ENCODE peak calls at places on chromosomes 6 and 20, in four cellular contexts. One of them, this sample, is unnamed. For H3K4me1, the result is how much of the 10 kb centered on the place peaks cover.

GRCh38 chr20:32535953-32536823 is 48.9 kb downstream of the NOL4L start:
- DNase-seq in cardiac muscle cell: peak
- DNase-seq in Peyer's patch: peak
- DNase-seq in psoas muscle: peak
- DNase-seq in this sample: no peak

GRCh38 chr6:16644540-16645250 is 116.6 kb downstream of the ATXN1 start:
- DNase-seq in Peyer's patch: no peak
- DNase-seq in cardiac muscle cell: no peak
- DNase-seq in psoas muscle: no peak
- DNase-seq in this sample: no peak

GRCh38 chr6:79570129-79570801 is 33.0 kb upstream of the LCA5 start:
- DNase-seq in Peyer's patch: no peak
- DNase-seq in cardiac muscle cell: peak
- DNase-seq in psoas muscle: no peak
- DNase-seq in this sample: no peak

GRCh38 chr20:45823949-45824835 is 2.9 kb downstream of the TNNC2 start:
- DNase-seq in Peyer's patch: peak
- DNase-seq in cardiac muscle cell: peak
- DNase-seq in psoas muscle: peak
- DNase-seq in this sample: no peak

GRCh38 chr6:128696651-128697391 is 176.4 kb upstream of the PTPRK start:
- DNase-seq in Peyer's patch: no peak
- DNase-seq in psoas muscle: no peak
- DNase-seq in cardiac muscle cell: peak
- DNase-seq in this sample: no peak

GRCh38 chr6:169960891-169961611 is 209.6 kb downstream of the ERMARD start:
- DNase-seq in cardiac muscle cell: no peak
- DNase-seq in psoas muscle: no peak
- DNase-seq in Peyer's patch: peak
- DNase-seq in this sample: peak

GRCh38 chr6:137878810-137879285 is 11.8 kb downstream of the TNFAIP3 start:
- DNase-seq in Peyer's patch: no peak
- DNase-seq in cardiac muscle cell: no peak
- DNase-seq in psoas muscle: peak
- DNase-seq in this sample: no peak

GRCh38 chr6:46234156-46234556 is 63.4 kb upstream of the ENPP5 start:
- DNase-seq in Peyer's patch: no peak
- DNase-seq in psoas muscle: no peak
- DNase-seq in cardiac muscle cell: no peak
- DNase-seq in this sample: peak

GRCh38 chr6:32967151-32968091 is 973 bp upstream of the BRD2 start:
- DNase-seq in cardiac muscle cell: peak
- DNase-seq in Peyer's patch: no peak
- DNase-seq in psoas muscle: no peak
- DNase-seq in this sample: no peak

GRCh38 chr6:155171747-155172191 is 92.0 kb upstream of the CLDN20 start:
- DNase-seq in cardiac muscle cell: peak
- DNase-seq in Peyer's patch: no peak
- DNase-seq in psoas muscle: no peak
- DNase-seq in this sample: no peak

GRCh38 chr6:163641706-163642105 is 227.2 kb downstream of the QKI start:
- DNase-seq in psoas muscle: no peak
- DNase-seq in cardiac muscle cell: no peak
- DNase-seq in Peyer's patch: no peak
- DNase-seq in this sample: no peak

GRCh38 chr20:47125553-47126373 is 230.7 kb downstream of the ZMYND8 start:
- DNase-seq in Peyer's patch: no peak
- DNase-seq in cardiac muscle cell: peak
- DNase-seq in psoas muscle: no peak
- DNase-seq in this sample: no peak

GRCh38 chr20:53595018-53595378 is 1.4 kb upstream of the ZNF217 start:
- DNase-seq in cardiac muscle cell: no peak
- DNase-seq in Peyer's patch: no peak
- DNase-seq in psoas muscle: no peak
- DNase-seq in this sample: no peak

GRCh38 chr20:50112512-50113419 is at the start of gene UBE2V1:
- DNase-seq in Peyer's patch: peak
- DNase-seq in cardiac muscle cell: peak
- DNase-seq in psoas muscle: peak
- DNase-seq in this sample: peak

GRCh38 chr20:50113420-50114224 is 672 bp upstream of the UBE2V1 start:
- DNase-seq in Peyer's patch: no peak
- DNase-seq in cardiac muscle cell: no peak
- DNase-seq in psoas muscle: no peak
- DNase-seq in this sample: no peak

GRCh38 chr20:50116368-50116999 is 3.5 kb upstream of the UBE2V1 start:
- DNase-seq in psoas muscle: no peak
- DNase-seq in cardiac muscle cell: no peak
- DNase-seq in Peyer's patch: no peak
- DNase-seq in this sample: no peak

GRCh38 chr20:50115591-50116367 is 2.8 kb upstream of the UBE2V1 start:
- DNase-seq in Peyer's patch: peak
- DNase-seq in psoas muscle: peak
- DNase-seq in cardiac muscle cell: peak
- DNase-seq in this sample: peak

GRCh38 chr20:50115041-50115512 is 2.1 kb upstream of the UBE2V1 start:
- DNase-seq in Peyer's patch: no peak
- DNase-seq in cardiac muscle cell: no peak
- DNase-seq in psoas muscle: no peak
- DNase-seq in this sample: no peak
- H3K4me1 ChIP-seq in Peyer's patch: under half
- H3K4me1 ChIP-seq in cardiac muscle cell: under half
- H3K4me1 ChIP-seq in psoas muscle: under half
- H3K4me1 ChIP-seq in this sample: under half

DNA sequence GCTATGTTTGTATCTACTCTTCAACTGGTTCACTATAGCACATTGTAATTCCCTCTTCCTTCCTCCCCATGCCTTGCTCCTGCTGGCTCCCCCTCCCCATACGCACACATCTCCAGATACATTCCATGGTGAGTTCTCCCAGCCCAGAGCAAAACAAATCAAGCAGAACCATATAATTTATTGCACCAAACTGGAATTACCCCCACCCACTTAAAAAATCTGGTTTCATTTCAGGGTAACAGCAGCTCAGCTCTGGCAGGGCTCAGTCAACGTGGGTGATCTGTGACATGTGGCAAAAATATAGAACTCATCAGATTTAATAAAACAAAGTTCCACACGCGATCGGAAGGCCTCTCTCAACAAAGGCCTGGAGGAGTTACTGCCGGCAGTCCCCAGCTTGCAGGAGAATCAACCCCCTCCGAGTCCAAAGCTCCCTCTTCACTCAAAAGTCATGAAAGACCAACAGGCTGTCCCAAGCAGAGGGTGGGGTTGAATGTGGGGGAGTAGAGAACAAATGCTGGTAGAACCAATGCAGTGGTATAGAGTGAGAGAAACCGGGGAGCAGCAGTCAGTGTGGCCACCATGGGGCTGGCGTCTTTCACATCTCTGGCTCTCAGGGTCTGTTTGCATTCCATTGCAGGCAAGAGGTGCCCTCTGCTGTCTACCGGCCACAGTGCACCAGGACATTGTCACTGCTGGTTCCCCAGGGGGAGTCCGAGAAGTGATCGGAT is 323.3 kb upstream of the NT5E start:
- DNase-seq in Peyer's patch: no peak
- DNase-seq in cardiac muscle cell: peak
- DNase-seq in psoas muscle: peak
- DNase-seq in this sample: peak
- H3K4me3 ChIP-seq in Peyer's patch: no peak
- H3K4me3 ChIP-seq in cardiac muscle cell: no peak
- H3K4me3 ChIP-seq in psoas muscle: no peak
- H3K4me3 ChIP-seq in this sample: no peak

GRCh38 chr6:53939830-53940229 is 145.0 kb downstream of the LRRC1 start:
- DNase-seq in cardiac muscle cell: no peak
- DNase-seq in Peyer's patch: no peak
- DNase-seq in psoas muscle: no peak
- DNase-seq in this sample: no peak

GRCh38 chr6:53945765-53946407 is 151.1 kb downstream of the LRRC1 start:
- DNase-seq in cardiac muscle cell: no peak
- DNase-seq in psoas muscle: no peak
- DNase-seq in Peyer's patch: no peak
- DNase-seq in this sample: no peak

GRCh38 chr6:53944538-53944937 is 149.7 kb downstream of the LRRC1 start:
- DNase-seq in Peyer's patch: no peak
- DNase-seq in cardiac muscle cell: peak
- DNase-seq in psoas muscle: no peak
- DNase-seq in this sample: no peak

GRCh38 chr6:53947780-53948179 is 153.0 kb downstream of the LRRC1 start:
- DNase-seq in cardiac muscle cell: no peak
- DNase-seq in Peyer's patch: no peak
- DNase-seq in psoas muscle: no peak
- DNase-seq in this sample: no peak

GRCh38 chr6:53943410-53943809 is 148.6 kb downstream of the LRRC1 start:
- DNase-seq in psoas muscle: no peak
- DNase-seq in Peyer's patch: no peak
- DNase-seq in cardiac muscle cell: peak
- DNase-seq in this sample: no peak
- H3K27ac ChIP-seq in psoas muscle: no peak
- H3K27ac ChIP-seq in Peyer's patch: no peak
- H3K27ac ChIP-seq in cardiac muscle cell: no peak
- H3K27ac ChIP-seq in this sample: peak

GRCh38 chr20:10510216-10510615 is 75.1 kb downstream of the SLX4IP start:
- DNase-seq in psoas muscle: no peak
- DNase-seq in Peyer's patch: no peak
- DNase-seq in cardiac muscle cell: no peak
- DNase-seq in this sample: no peak
- H3K4me1 ChIP-seq in psoas muscle: under half
- H3K4me1 ChIP-seq in Peyer's patch: under half
- H3K4me1 ChIP-seq in cardiac muscle cell: under half
- H3K4me1 ChIP-seq in this sample: under half

DNA sequence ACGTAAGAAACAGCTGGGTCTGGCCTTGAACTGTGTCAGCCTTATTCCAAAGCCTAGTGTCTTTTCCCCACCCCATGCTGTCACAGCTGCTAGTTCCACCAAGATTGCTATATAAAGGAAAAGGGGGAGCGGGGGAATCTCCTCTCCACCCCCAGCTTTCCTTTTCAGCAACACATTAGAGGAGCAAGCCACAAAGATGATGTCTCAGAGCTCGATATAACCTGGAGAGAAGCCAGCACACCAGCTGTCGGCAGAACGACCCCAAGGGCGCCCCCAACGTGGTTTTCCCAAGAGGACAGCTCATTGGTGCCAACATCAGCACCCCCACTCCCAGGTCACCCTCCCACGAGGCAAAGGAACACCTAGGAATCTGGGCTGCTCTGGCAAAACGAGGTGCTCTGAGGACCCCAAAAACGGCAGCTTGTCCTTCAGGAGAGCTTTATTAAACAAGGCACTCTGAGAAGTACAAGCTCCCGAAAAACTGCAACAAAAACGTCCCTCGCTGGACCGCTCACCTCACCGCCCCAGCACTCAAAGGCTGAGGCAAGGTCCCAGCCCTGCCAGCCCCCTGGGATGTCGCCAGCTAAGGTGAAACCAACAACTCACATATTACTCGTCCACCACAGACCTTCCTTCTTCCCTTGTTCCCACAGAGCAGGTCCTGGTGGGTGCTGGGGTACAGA is 36.3 kb downstream of the ATP9A start:
- DNase-seq in psoas muscle: peak
- DNase-seq in cardiac muscle cell: peak
- DNase-seq in Peyer's patch: no peak
- DNase-seq in this sample: no peak
- H3K4me3 ChIP-seq in psoas muscle: peak
- H3K4me3 ChIP-seq in cardiac muscle cell: no peak
- H3K4me3 ChIP-seq in Peyer's patch: no peak
- H3K4me3 ChIP-seq in this sample: peak

GRCh38 chr6:12543953-12544352 is 172.6 kb upstream of the PHACTR1 start:
- DNase-seq in cardiac muscle cell: no peak
- DNase-seq in Peyer's patch: no peak
- DNase-seq in psoas muscle: no peak
- DNase-seq in this sample: no peak

GRCh38 chr6:12545837-12546658 is 170.5 kb upstream of the PHACTR1 start:
- DNase-seq in cardiac muscle cell: peak
- DNase-seq in Peyer's patch: no peak
- DNase-seq in psoas muscle: no peak
- DNase-seq in this sample: no peak

GRCh38 chr6:12545141-12545540 is 171.4 kb upstream of the PHACTR1 start:
- DNase-seq in psoas muscle: no peak
- DNase-seq in Peyer's patch: no peak
- DNase-seq in cardiac muscle cell: no peak
- DNase-seq in this sample: no peak

GRCh38 chr6:12546659-12546987 is 169.9 kb upstream of the PHACTR1 start:
- DNase-seq in Peyer's patch: no peak
- DNase-seq in psoas muscle: no peak
- DNase-seq in cardiac muscle cell: peak
- DNase-seq in this sample: no peak

GRCh38 chr6:12548526-12548925 is 168.0 kb upstream of the PHACTR1 start:
- DNase-seq in Peyer's patch: no peak
- DNase-seq in cardiac muscle cell: peak
- DNase-seq in psoas muscle: no peak
- DNase-seq in this sample: no peak
- H3K27ac ChIP-seq in Peyer's patch: no peak
- H3K27ac ChIP-seq in cardiac muscle cell: no peak
- H3K27ac ChIP-seq in psoas muscle: no peak
- H3K27ac ChIP-seq in this sample: peak

GRCh38 chr6:107618672-107619071 is 128.8 kb downstream of the SOBP start:
- DNase-seq in psoas muscle: no peak
- DNase-seq in Peyer's patch: no peak
- DNase-seq in cardiac muscle cell: no peak
- DNase-seq in this sample: no peak
- H3K4me1 ChIP-seq in psoas muscle: under half
- H3K4me1 ChIP-seq in Peyer's patch: under half
- H3K4me1 ChIP-seq in cardiac muscle cell: under half
- H3K4me1 ChIP-seq in this sample: under half

DNA sequence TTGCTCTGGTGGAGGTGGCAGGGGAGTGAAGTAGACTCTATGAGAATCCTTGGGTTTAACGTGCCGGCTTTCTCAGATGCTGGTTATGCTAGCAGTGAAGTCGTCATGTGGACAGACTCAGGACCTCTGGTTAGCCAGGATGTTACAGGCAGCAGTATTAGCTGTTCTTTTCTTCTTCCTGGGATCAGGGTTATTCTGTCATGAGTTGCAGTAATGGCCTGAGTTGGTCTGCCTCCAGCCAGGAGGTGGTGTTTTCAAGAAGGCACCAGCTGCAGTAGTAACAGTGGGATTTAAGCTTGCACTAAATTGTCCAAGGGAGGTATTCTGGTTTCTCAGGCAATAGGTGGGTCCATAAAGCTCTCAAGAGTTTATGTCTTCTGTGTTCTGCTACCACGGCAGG is 56.7 kb downstream of the HDDC2 start:
- DNase-seq in cardiac muscle cell: no peak
- DNase-seq in psoas muscle: no peak
- DNase-seq in Peyer's patch: no peak
- DNase-seq in this sample: no peak
- H3K4me3 ChIP-seq in cardiac muscle cell: no peak
- H3K4me3 ChIP-seq in psoas muscle: no peak
- H3K4me3 ChIP-seq in Peyer's patch: no peak
- H3K4me3 ChIP-seq in this sample: no peak

GRCh38 chr6:92469429-92469828 is 949.9 kb downstream of the EPHA7 start:
- DNase-seq in cardiac muscle cell: no peak
- DNase-seq in psoas muscle: no peak
- DNase-seq in Peyer's patch: no peak
- DNase-seq in this sample: no peak
- H3K27ac ChIP-seq in cardiac muscle cell: no peak
- H3K27ac ChIP-seq in psoas muscle: no peak
- H3K27ac ChIP-seq in Peyer's patch: no peak
- H3K27ac ChIP-seq in this sample: no peak

GRCh38 chr20:3930265-3931206 is 41.3 kb downstream of the PANK2 start:
- DNase-seq in psoas muscle: no peak
- DNase-seq in cardiac muscle cell: no peak
- DNase-seq in Peyer's patch: no peak
- DNase-seq in this sample: no peak
- H3K4me1 ChIP-seq in psoas muscle: under half
- H3K4me1 ChIP-seq in cardiac muscle cell: under half
- H3K4me1 ChIP-seq in Peyer's patch: under half
- H3K4me1 ChIP-seq in this sample: under half

This sample was measured in ascending aorta.